ENCODE peak calls at places on chromosomes 12 and 14, in seven cellular contexts. M, V, A, G, C, J and L are unnamed samples. For H3K9me3, the result is how much of the 10 kb centered on the place peaks cover.

GRCh38 chr12:10959777-10960176 is 20.7 kb upstream of the TAS2R14 start:
- DNase-seq in A (no peak), V (no peak), J (no peak), C (no peak), G (no peak), M (no peak), L (no peak)

GRCh38 chr12:45089417-45089816 is 38.5 kb upstream of the DBX2 start:
- DNase-seq in J (no peak), C (no peak), M (no peak), A (no peak), G (no peak), V (no peak), L (no peak)

GRCh38 chr12:90791445-90791844 is 163.5 kb downstream of the CCER1 start:
- DNase-seq in V (no peak), G (no peak), A (no peak), J (no peak), C (no peak), M (no peak), L (no peak)

GRCh38 chr14:93832076-93832475 is 43.8 kb upstream of the PRIMA1 start:
- DNase-seq in J (no peak), A (no peak), G (no peak), C (no peak), M (no peak), V (no peak), L (no peak)

GRCh38 chr12:52846356-52846970 is 2.3 kb downstream of the KRT78 start:
- DNase-seq in J (no peak), A (peak), V (no peak), C (no peak), G (no peak), M (no peak), L (no peak)

GRCh38 chr12:7832059-7832696 is 40.5 kb downstream of the SLC2A14 start:
- DNase-seq in V (no peak), J (no peak), G (no peak), A (no peak), M (peak), C (peak), L (no peak)

GRCh38 chr12:116053479-116054195 is 223.9 kb downstream of the MED13L start:
- DNase-seq in V (no peak), M (no peak), C (peak), A (no peak), J (peak), G (no peak), L (no peak)

GRCh38 chr12:77062846-77063461 is 2.4 kb downstream of the E2F7 start:
- DNase-seq in J (no peak), M (no peak), C (peak), G (no peak), V (no peak), A (no peak), L (no peak)

GRCh38 chr14:55957950-55958349 is 160.3 kb upstream of the PELI2 start:
- DNase-seq in A (no peak), J (no peak), M (no peak), V (no peak), G (no peak), C (peak), L (no peak)

GRCh38 chr12:2336409-2336829 is 283.6 kb downstream of the CACNA1C start:
- DNase-seq in M (no peak), V (peak), A (no peak), G (no peak), J (no peak), C (peak), L (no peak)

GRCh38 chr12:96420255-96420930 is 20.2 kb upstream of the CDK17 start:
- DNase-seq in M (no peak), C (no peak), G (no peak), V (no peak), A (no peak), J (no peak), L (no peak)

GRCh38 chr14:98704441-98704840 is 567.6 kb downstream of the BCL11B start:
- DNase-seq in G (peak), C (no peak), J (no peak), A (no peak), V (no peak), M (no peak), L (no peak)

GRCh38 chr12:15928870-15929571 is 17.9 kb downstream of the DERA start:
- DNase-seq in G (no peak), J (peak), C (peak), M (peak), A (no peak), V (no peak), L (no peak)

GRCh38 chr14:38199768-38200167 is 7.9 kb upstream of the SSTR1 start:
- DNase-seq in C (peak), M (no peak), J (no peak), V (no peak), G (no peak), A (no peak), L (no peak)

GRCh38 chr14:106826833-106827369 is 1300.5 kb downstream of the TMEM121 start:
- DNase-seq in M (no peak), G (no peak), A (no peak), V (no peak), C (no peak), J (no peak), L (no peak)

GRCh38 chr12:2461645-2462044 is 333.1 kb upstream of the FKBP4 start:
- DNase-seq in J (no peak), A (no peak), G (no peak), C (no peak), M (no peak), V (no peak), L (no peak)

GRCh38 chr12:18684430-18684829 is 53.4 kb downstream of the PLCZ1 start:
- DNase-seq in V (no peak), C (peak), G (no peak), A (no peak), M (no peak), J (no peak), L (no peak)

GRCh38 chr12:38324896-38325295 is 8.3 kb downstream of the ALG10B start:
- DNase-seq in C (peak), J (no peak), V (no peak), M (no peak), G (no peak), A (no peak), L (no peak)

GRCh38 chr12:76519538-76519937 is 40.0 kb downstream of the OSBPL8 start:
- DNase-seq in V (no peak), J (no peak), C (peak), M (no peak), A (no peak), G (no peak), L (no peak)

GRCh38 chr14:47040490-47040889 is 388.9 kb upstream of the RPL10L start:
- DNase-seq in M (peak), J (no peak), C (peak), A (no peak), G (no peak), V (no peak), L (no peak)

GRCh38 chr12:15216036-15216889 is 5.0 kb downstream of the RERG start:
- DNase-seq in C (no peak), V (no peak), M (no peak), J (no peak), G (no peak), A (no peak), L (no peak)

GRCh38 chr14:103129301-103130016 is 6.2 kb downstream of the TNFAIP2 start:
- DNase-seq in M (no peak), A (no peak), C (no peak), J (no peak), V (no peak), G (no peak), L (no peak)

GRCh38 chr12:32025906-32026305 is 66.7 kb downstream of the RESF1 start:
- DNase-seq in V (no peak), M (no peak), G (peak), C (no peak), A (no peak), J (no peak), L (no peak)

GRCh38 chr12:130700492-130701401 is 15.4 kb downstream of the RIMBP2 start:
- DNase-seq in J (no peak), C (no peak), M (peak), A (no peak), G (no peak), V (no peak), L (no peak)

GRCh38 chr12:6065872-6066217 is 58.6 kb downstream of the VWF start:
- DNase-seq in V (no peak), M (no peak), A (no peak), J (no peak), G (no peak), C (peak), L (no peak)

GRCh38 chr14:82796081-82796480 is 1262.4 kb upstream of the SEL1L start:
- DNase-seq in A (no peak), M (no peak), V (no peak), C (no peak), J (no peak), G (no peak), L (no peak)

GRCh38 chr12:57093412-57094193 is 4.7 kb downstream of the NAB2 start:
- DNase-seq in V (peak), G (peak), C (peak), A (peak), J (peak), M (peak), L (no peak)

GRCh38 chr12:88187571-88187970 is 45.5 kb downstream of the TMTC3 start:
- DNase-seq in C (no peak), M (no peak), V (no peak), A (no peak), J (no peak), G (no peak), L (no peak)

GRCh38 chr12:57609781-57610552 is 1.3 kb upstream of the ARHGEF25 start:
- DNase-seq in A (no peak), M (peak), G (no peak), J (peak), V (no peak), C (no peak), L (no peak)

GRCh38 chr12:112826011-112826410 is 34.5 kb downstream of the RPH3A start:
- DNase-seq in A (no peak), V (no peak), C (no peak), G (no peak), J (no peak), M (peak), L (no peak)

GRCh38 chr12:40336573-40337199 is 111.9 kb downstream of the LRRK2 start:
- DNase-seq in A (no peak), J (no peak), G (no peak), V (no peak), M (no peak), C (peak), L (no peak)

GRCh38 chr12:103817791-103818190 is 23.2 kb downstream of the NT5DC3 start:
- DNase-seq in V (no peak), M (no peak), C (no peak), A (no peak), G (no peak), J (no peak), L (no peak)

GRCh38 chr12:120698677-120699076 is 11.6 kb upstream of the UNC119B start:
- DNase-seq in V (no peak), J (no peak), M (no peak), G (no peak), C (no peak), A (no peak), L (no peak)

GRCh38 chr12:14845350-14845750 is 2.0 kb upstream of the ART4 start:
- DNase-seq in J (no peak), C (peak), A (no peak), M (peak), G (peak), V (no peak), L (peak)

GRCh38 chr12:27969011-27969900 is 3.3 kb downstream of the PTHLH start:
- DNase-seq in G (no peak), V (no peak), A (peak), M (peak), C (peak), J (peak), L (no peak)
- H3K27ac ChIP-seq in G (no peak), V (peak), A (peak), M (no peak), C (no peak), J (peak), L (no peak)

GRCh38 chr14:81301371-81301770 is 80.6 kb upstream of the GTF2A1 start:
- DNase-seq in V (no peak), J (no peak), C (no peak), G (no peak), A (no peak), M (no peak), L (no peak)
- H3K9me3 ChIP-seq in V (under half), J (under half), C (under half), G (under half), A (under half), M (under half), L (under half)

DNA sequence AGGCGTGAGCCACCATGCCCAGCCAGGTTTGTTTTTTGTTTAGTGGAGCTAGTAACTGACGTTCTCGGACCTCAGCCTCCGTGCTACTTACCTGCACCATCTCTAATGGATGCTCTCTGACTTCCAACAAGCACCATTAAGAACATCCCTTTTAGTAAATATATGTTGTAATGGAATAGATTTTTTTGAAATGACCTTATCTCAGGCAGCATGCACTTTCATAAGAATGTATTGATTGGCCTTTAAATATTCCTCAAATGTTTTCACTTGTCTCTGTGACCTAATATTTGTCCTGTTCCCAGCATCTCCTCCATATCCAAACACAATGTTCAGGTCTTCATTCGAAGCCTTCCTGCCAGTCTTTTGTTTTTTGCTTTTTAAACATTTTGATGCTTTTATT is 51.7 kb downstream of the PLXNC1 start:
- DNase-seq in A (no peak), C (no peak), J (no peak), G (no peak), V (no peak), M (peak), L (no peak)
- H3K27ac ChIP-seq in A (no peak), C (no peak), J (no peak), G (no peak), V (no peak), M (no peak), L (no peak)

DNA sequence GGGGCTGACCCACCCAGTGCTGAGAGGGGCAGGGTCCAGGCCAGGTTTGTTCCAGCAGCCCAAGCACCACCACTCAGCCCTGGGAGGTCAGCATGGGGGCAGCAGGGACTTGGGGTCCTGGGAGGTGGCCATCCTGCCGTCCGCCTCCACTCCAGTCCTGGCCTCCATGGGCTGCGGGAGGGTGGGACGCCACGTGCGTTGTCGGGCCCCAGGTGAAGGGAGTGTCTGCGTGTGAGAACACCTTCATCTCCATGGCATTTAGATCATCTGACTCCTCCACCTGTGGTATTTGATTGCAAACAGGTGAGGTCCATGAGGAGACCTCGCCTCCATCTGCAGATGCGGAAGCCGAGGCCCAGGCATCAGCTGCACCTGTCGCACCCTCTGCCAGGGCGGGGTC is 44.1 kb downstream of the FBRSL1 start:
- DNase-seq in J (no peak), G (no peak), A (no peak), C (no peak), M (no peak), V (no peak), L (no peak)
- H3K9me3 ChIP-seq in J (under half), G (under half), A (under half), C (under half), M (under half), V (under half), L (under half)

DNA sequence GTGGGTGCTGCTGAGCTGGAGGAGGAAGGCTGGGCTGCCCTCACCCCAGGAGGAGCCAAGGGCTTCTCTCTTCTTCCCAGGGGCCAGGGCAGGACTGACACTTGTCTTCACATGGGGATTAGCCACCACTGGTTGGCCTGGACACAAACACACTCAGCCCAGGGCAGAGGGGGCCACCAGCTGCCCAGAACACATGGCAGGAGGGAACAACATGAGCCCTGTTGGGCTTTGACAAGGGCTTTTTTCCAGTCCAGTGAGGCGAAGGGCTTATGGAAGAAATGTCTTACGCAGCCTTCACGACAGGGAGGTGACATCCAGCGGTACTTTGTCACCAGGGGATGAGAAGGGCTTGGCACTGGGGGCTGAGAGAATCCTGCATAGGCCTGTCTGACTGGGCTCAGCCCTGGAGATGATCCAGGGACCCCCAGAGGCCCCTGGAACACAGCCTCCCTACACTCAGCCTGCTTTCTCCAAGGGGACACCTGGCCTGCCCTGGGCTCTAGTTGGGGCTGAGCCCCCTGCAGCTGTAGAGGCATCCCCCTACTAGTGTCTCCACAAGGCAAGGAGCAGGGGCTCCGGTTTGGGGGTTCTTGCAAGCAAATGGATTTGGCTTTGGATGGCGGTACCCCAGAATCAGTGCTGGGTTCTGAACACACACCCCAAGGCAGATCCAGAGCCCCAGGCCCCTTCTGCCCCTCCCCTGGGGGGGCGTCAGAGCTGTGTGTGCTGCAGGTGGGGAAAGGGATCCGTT is 18.9 kb downstream of the ARL6IP4 start:
- DNase-seq in J (no peak), M (no peak), C (no peak), V (no peak), G (no peak), A (peak), L (no peak)
- H3K27ac ChIP-seq in J (no peak), M (no peak), C (no peak), V (no peak), G (no peak), A (no peak), L (no peak)

DNA sequence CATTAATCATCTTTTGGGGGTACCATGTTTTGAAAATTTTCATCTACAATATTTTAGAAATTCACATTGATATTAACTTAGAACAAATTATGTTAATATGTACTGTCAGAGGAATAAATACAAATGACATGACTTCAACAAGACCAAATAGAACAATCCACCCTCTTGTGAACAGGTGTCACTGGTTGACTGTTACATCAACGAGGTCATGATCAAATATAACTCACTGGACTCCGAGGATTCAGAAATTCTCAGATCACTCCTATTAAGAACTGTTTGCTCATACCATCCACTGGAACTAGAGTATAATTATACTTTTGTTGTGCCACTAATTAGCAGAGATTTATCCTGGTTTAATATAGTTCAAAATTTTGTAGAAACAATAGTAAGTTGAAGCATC is 318.8 kb downstream of the PRKD1 start:
- DNase-seq in J (no peak), M (no peak), C (no peak), A (no peak), G (no peak), V (no peak), L (no peak)
- H3K9me3 ChIP-seq in J (under half), M (under half), C (under half), A (under half), G (under half), V (under half), L (under half)

DNA sequence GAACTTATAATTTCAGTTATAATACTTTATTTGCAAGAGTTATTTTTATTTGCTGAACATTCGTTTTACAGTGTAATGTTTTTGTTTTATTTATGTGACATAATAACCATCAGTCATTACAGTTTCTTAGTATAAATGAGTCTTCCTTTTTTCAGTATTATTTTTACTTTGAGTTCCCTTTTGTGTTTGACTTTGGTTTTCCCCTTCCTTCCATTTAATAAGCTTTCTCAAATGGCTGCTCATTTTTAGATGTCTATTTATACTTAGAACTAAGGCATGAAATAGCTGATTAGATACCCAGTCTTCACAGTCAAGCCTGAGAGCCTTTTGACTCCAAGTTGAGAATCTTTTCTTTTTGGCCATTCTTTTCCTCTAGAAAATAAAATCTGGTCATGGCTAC is 404.5 kb downstream of the LRFN5 start:
- DNase-seq in J (no peak), V (no peak), C (no peak), M (no peak), G (no peak), A (no peak), L (no peak)
- H3K27ac ChIP-seq in J (no peak), V (no peak), C (no peak), M (no peak), G (no peak), A (no peak), L (no peak)